ENCODE peak calls at places on chromosomes 4 and X, in ten cellular contexts. X, G, S, N, A, L, C, O, H and U are unnamed samples.

GRCh38 chr4:21768349-21769310 is 179.9 kb downstream of the KCNIP4 start:
- DNase-seq in C (peak), L (peak), S (peak), O (no peak), X (peak), A (peak), N (peak), H (peak), G (peak), U (no peak)

GRCh38 chr4:175560628-175561027 is 251.4 kb downstream of the GPM6A start:
- DNase-seq in G (no peak), N (peak), A (peak), C (no peak), H (peak), S (peak), X (peak), O (no peak), L (peak), U (no peak)

GRCh38 chrX:13506574-13506973 is 62.8 kb upstream of the EGFL6 start:
- DNase-seq in C (peak), G (peak), S (peak), N (peak), L (peak), H (peak), X (peak), O (peak), A (peak), U (peak)

GRCh38 chr4:137359691-137360315 is 172.5 kb downstream of the PCDH18 start:
- DNase-seq in O (no peak), X (no peak), S (peak), H (peak), N (peak), L (no peak), A (no peak), G (peak), C (no peak), U (no peak)

GRCh38 chr4:179858221-179858620 is 2385.0 kb upstream of the TENM3 start:
- DNase-seq in S (no peak), X (no peak), H (no peak), N (no peak), A (no peak), G (no peak), C (no peak), O (no peak), L (no peak), U (no peak)

GRCh38 chr4:139214039-139214534 is 37.1 kb upstream of the ELF2 start:
- DNase-seq in H (no peak), A (peak), S (no peak), L (no peak), N (no peak), O (no peak), G (no peak), C (peak), X (no peak), U (no peak)

GRCh38 chrX:131778269-131779218 is 234.7 kb downstream of the OR13H1 start:
- DNase-seq in H (peak), L (peak), S (no peak), O (peak), A (no peak), N (peak), X (no peak), G (no peak), C (no peak), U (no peak)

GRCh38 chr4:118180776-118181175 is 146.5 kb downstream of the NDST3 start:
- DNase-seq in H (peak), S (peak), G (no peak), C (no peak), L (peak), A (peak), X (no peak), N (peak), O (no peak), U (no peak)

GRCh38 chr4:77174426-77174825 is 17.4 kb downstream of the CCNG2 start:
- DNase-seq in L (no peak), H (peak), C (no peak), G (no peak), S (peak), O (no peak), N (peak), X (no peak), A (no peak), U (no peak)

GRCh38 chrX:111376897-111377601 is 34.9 kb downstream of the DCX start:
- DNase-seq in S (no peak), O (no peak), X (no peak), H (no peak), L (no peak), A (no peak), C (peak), G (no peak), N (no peak), U (no peak)

GRCh38 chr4:142534994-142535393 is 311.1 kb downstream of the INPP4B start:
- DNase-seq in S (peak), H (peak), G (no peak), A (no peak), L (peak), O (no peak), N (no peak), C (no peak), X (no peak), U (no peak)

GRCh38 chrX:13377537-13377936 is 57.7 kb upstream of the ATXN3L start:
- DNase-seq in N (peak), X (peak), L (peak), S (peak), G (no peak), H (peak), O (no peak), A (no peak), C (no peak), U (no peak)

GRCh38 chrX:46039526-46039925 is 505.7 kb downstream of the ZNF674 start:
- DNase-seq in X (no peak), N (no peak), O (no peak), L (no peak), C (no peak), S (no peak), G (no peak), H (no peak), A (peak), U (no peak)

GRCh38 chr4:153151535-153152452 is 52.4 kb upstream of the TRIM2 start:
- DNase-seq in O (peak), N (peak), A (peak), S (peak), H (peak), L (no peak), C (peak), G (peak), X (peak), U (no peak)